ENCODE peak calls at places on chromosomes 4 and X, in six cellular contexts. H is sciatic nerve; A is mucosa of descending colon; F is activated T-cell treated with anti-CD3 and anti-CD28 coated beads, Interleukin-2, amount 50 U/mL, for 1 hour; Y is endothelial cell; I is G401. C is an unnamed sample.

GRCh38 chr4:54384563-54384962 is 155.5 kb downstream of the PDGFRA start:
- DNase-seq in A (peak), Y (peak), F (no peak), I (peak), H (peak), C (peak)

GRCh38 chr4:138919094-138919936 is 96.3 kb upstream of the NOCT start:
- DNase-seq in I (peak), H (peak), A (peak), Y (peak), F (no peak), C (peak)

GRCh38 chr4:80073362-80074008 is 456 bp upstream of the ANTXR2 start:
- DNase-seq in F (no peak), A (no peak), I (no peak), H (no peak), Y (no peak), C (no peak)

GRCh38 chr4:7873881-7874280 is 65.8 kb downstream of the AFAP1 start:
- DNase-seq in A (no peak), H (no peak), Y (no peak), F (no peak), I (no peak), C (no peak)

GRCh38 chrX:41475611-41476241 is 28.6 kb downstream of the NYX start:
- DNase-seq in H (no peak), A (no peak), Y (no peak), I (no peak), F (no peak), C (no peak)

GRCh38 chrX:130725519-130725918 is 177.5 kb downstream of the ENOX2 start:
- DNase-seq in A (no peak), F (no peak), H (no peak), I (no peak), Y (no peak), C (no peak)

GRCh38 chr4:7058792-7059191 is 9.1 kb downstream of the GRPEL1 start:
- DNase-seq in I (no peak), H (no peak), Y (no peak), A (no peak), F (no peak), C (no peak)

GRCh38 chr4:56804551-56804950 is 16.9 kb downstream of the SPINK2 start:
- DNase-seq in H (no peak), I (no peak), Y (no peak), F (no peak), A (no peak), C (peak)

GRCh38 chrX:10665681-10666080 is 45.3 kb upstream of the MID1 start:
- DNase-seq in Y (no peak), A (no peak), F (no peak), I (no peak), H (no peak), C (no peak)

GRCh38 chr4:105158837-105159236 is 12.2 kb downstream of the TET2 start:
- DNase-seq in I (no peak), H (no peak), F (no peak), Y (no peak), A (no peak), C (no peak)

GRCh38 chr4:5798447-5798846 is 87.4 kb downstream of the EVC start:
- DNase-seq in H (peak), F (no peak), Y (no peak), A (no peak), I (no peak), C (no peak)

GRCh38 chr4:71604785-71605184 is 179.1 kb downstream of the GC start:
- DNase-seq in I (no peak), H (no peak), F (no peak), A (no peak), Y (no peak), C (no peak)

GRCh38 chr4:102554482-102554881 is 53.3 kb downstream of the NFKB1 start:
- DNase-seq in I (peak), Y (no peak), H (no peak), F (no peak), A (no peak), C (peak)

GRCh38 chr4:164482788-164483187 is 271.1 kb upstream of the SMIM31 start:
- DNase-seq in H (no peak), I (no peak), A (no peak), F (no peak), Y (no peak), C (no peak)

GRCh38 chr4:7276538-7276937 is 84.2 kb downstream of the SORCS2 start:
- DNase-seq in H (no peak), F (no peak), Y (no peak), A (no peak), I (no peak), C (no peak)

GRCh38 chr4:67918428-67918827 is 34.6 kb upstream of the TMPRSS11D start:
- DNase-seq in Y (no peak), A (no peak), F (no peak), I (no peak), H (no peak), C (no peak)

GRCh38 chr4:154490589-154491340 is 834 bp downstream of the DCHS2 start:
- DNase-seq in F (no peak), I (no peak), A (peak), Y (peak), H (peak), C (no peak)

GRCh38 chr4:27027428-27027827 is 166.8 kb downstream of the STIM2 start:
- DNase-seq in Y (no peak), H (no peak), I (peak), F (no peak), A (no peak), C (no peak)

GRCh38 chr4:25816591-25817058 is 46.2 kb downstream of the SEL1L3 start:
- DNase-seq in Y (no peak), F (no peak), A (no peak), H (no peak), I (no peak), C (no peak)

GRCh38 chr4:75823812-75824211 is 78.4 kb downstream of the PPEF2 start:
- DNase-seq in H (no peak), F (no peak), Y (no peak), A (no peak), I (no peak), C (no peak)

GRCh38 chr4:132593717-132594400 is 555.2 kb upstream of the PCDH10 start:
- DNase-seq in H (no peak), F (no peak), A (no peak), Y (no peak), I (no peak), C (no peak)

GRCh38 chrX:120457766-120458180 is 11.3 kb downstream of the LAMP2 start:
- DNase-seq in A (no peak), F (no peak), H (no peak), I (no peak), Y (no peak), C (peak)